ENCODE peak calls at places on chromosomes 1 and 21, in six cellular contexts. I is right lobe of liver, O is MM.1S, K is transverse colon, P is testis, B is fibroblast of villous mesenchyme. L is an unnamed sample.

GRCh38 chr1:43405219-43405875 is 15.6 kb downstream of the SZT2 start:
- DNase-seq in K (no peak), O (no peak), P (peak; percentile 41), B (peak; percentile 97), I (no peak), L (no peak)

GRCh38 chr1:8962812-8963669 is 17.4 kb downstream of the CA6 start:
- DNase-seq in B (peak; percentile 37), P (peak; percentile 50), K (peak; percentile 51), O (peak; percentile 40), I (no peak), L (peak; percentile 81)

GRCh38 chr1:8089535-8090228 is 63.6 kb upstream of the ERRFI1 start:
- DNase-seq in P (no peak), B (peak; percentile 62), I (no peak), K (no peak), O (no peak), L (peak; percentile 26)

GRCh38 chr21:44713130-44713529 is 1.8 kb upstream of the TSPEAR start:
- DNase-seq in B (no peak), I (no peak), K (no peak), O (no peak), P (no peak), L (no peak)

GRCh38 chr1:150960646-150961045 is 14.0 kb downstream of the CERS2 start:
- DNase-seq in P (no peak), I (no peak), O (no peak), K (no peak), B (no peak), L (no peak)

GRCh38 chr1:159884296-159884695 is 15.7 kb downstream of the CFAP45 start:
- DNase-seq in P (no peak), O (no peak), B (no peak), I (no peak), K (no peak), L (no peak)

GRCh38 chr21:25999935-26000582 is 170.5 kb downstream of the APP start:
- DNase-seq in P (no peak), B (no peak), O (no peak), K (peak; percentile 42), I (no peak), L (no peak)

GRCh38 chr1:31376374-31377134 is 3.7 kb upstream of the FABP3 start:
- DNase-seq in B (peak; percentile 76), P (no peak), O (no peak), K (no peak), I (no peak), L (peak; percentile 50)

GRCh38 chr1:218439541-218440295 is 94.6 kb downstream of the TGFB2 start:
- DNase-seq in B (no peak), O (no peak), K (no peak), P (no peak), I (no peak), L (no peak)

GRCh38 chr1:199272690-199273089 is 633.9 kb downstream of the PTPRC start:
- DNase-seq in O (no peak), I (no peak), B (peak; percentile 87), K (no peak), P (no peak), L (peak; percentile 89)

GRCh38 chr1:11862890-11863289 is 4.1 kb upstream of the NPPB start:
- DNase-seq in K (no peak), P (no peak), B (no peak), I (no peak), O (no peak), L (peak; percentile 45)

GRCh38 chr1:210416049-210416448 is 87.3 kb downstream of the HHAT start:
- DNase-seq in O (no peak), P (no peak), I (no peak), B (no peak), K (no peak), L (no peak)

GRCh38 chr1:31955917-31956736 is 18.0 kb upstream of the PTP4A2 start:
- DNase-seq in O (peak; percentile 92), K (peak; percentile 86), B (peak; percentile 100), I (peak; percentile 57), P (peak; percentile 86), L (peak; percentile 99)

GRCh38 chr1:62337785-62338631 is 18.8 kb upstream of the KANK4 start:
- DNase-seq in K (no peak), P (peak; percentile 50), I (no peak), O (no peak), B (no peak), L (no peak)

GRCh38 chr1:218303176-218303575 is 18.1 kb downstream of the RRP15 start:
- DNase-seq in P (no peak), B (no peak), K (no peak), O (no peak), I (no peak), L (no peak)

GRCh38 chr1:31904339-31905092 is 33.7 kb downstream of the PTP4A2 start:
- DNase-seq in I (no peak), P (no peak), O (no peak), K (no peak), B (peak; percentile 84), L (peak; percentile 74)

GRCh38 chr1:116722016-116722838 is 32.0 kb upstream of the CD2 start:
- DNase-seq in P (no peak), B (no peak), I (no peak), K (peak; percentile 27), O (no peak), L (peak; percentile 75)

GRCh38 chr1:30883389-30884172 is 25.0 kb downstream of the SDC3 start:
- DNase-seq in B (no peak), K (no peak), P (no peak), O (no peak), I (no peak), L (no peak)

GRCh38 chr1:109542657-109543056 is 3.0 kb downstream of the GPR61 start:
- DNase-seq in B (no peak), P (peak; percentile 11), O (no peak), I (no peak), K (no peak), L (no peak)

GRCh38 chr1:26574690-26575349 is 45.3 kb downstream of the RPS6KA1 start:
- DNase-seq in B (no peak), O (no peak), K (no peak), I (no peak), P (no peak), L (no peak)

GRCh38 chr1:217079579-217079978 is 356.4 kb upstream of the ESRRG start:
- DNase-seq in O (no peak), B (no peak), P (no peak), K (no peak), I (no peak), L (no peak)

GRCh38 chr1:65189716-65190115 is 41.7 kb downstream of the AK4 start:
- DNase-seq in K (no peak), O (no peak), B (peak; percentile 34), I (no peak), P (no peak), L (no peak)

GRCh38 chr1:24248859-24249258 is 61.8 kb upstream of the IFNLR1 start:
- DNase-seq in B (no peak), P (peak; percentile 18), O (no peak), K (no peak), I (no peak), L (no peak)

DNA sequence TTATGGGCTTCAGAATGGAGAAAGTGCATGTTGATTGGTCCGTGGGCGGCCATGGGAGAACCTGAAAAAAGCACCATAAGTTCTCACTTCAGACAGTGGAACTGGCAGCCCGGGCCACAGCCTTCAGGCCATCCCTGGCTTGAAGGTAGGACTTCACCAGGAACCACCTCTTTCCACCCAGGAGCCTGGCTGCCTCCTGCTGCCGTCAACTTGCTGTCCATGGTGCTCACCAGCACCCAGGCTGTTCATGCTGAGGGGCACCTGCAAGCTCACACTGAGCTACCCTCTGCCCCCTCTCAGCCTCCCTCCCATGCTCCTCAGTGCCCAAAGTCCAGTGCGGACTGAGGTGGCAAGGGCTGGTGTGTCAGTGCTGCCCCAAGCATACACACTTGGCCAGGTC is 12.9 kb upstream of the FNBP1L start:
- DNase-seq in O (no peak), I (no peak), P (no peak), K (no peak), B (no peak), L (no peak)
- TF ChIP-seq CTCF in O (no peak), I (no peak), P (no peak), K (no peak), B (no peak), L (no peak)

GRCh38 chr1:47703981-47704596 is 266.2 kb downstream of the FOXD2 start:
- DNase-seq in O (no peak), B (peak; percentile 12), P (no peak), I (no peak), K (no peak), L (peak; percentile 66)
- TF ChIP-seq CTCF in O (no peak), B (peak; percentile 17), P (no peak), I (no peak), K (no peak), L (peak; percentile 21)

GRCh38 chr1:2821970-2822620 is 20.6 kb upstream of the TTC34 start:
- DNase-seq in K (peak; percentile 32), P (peak; percentile 77), B (no peak), O (no peak), I (peak; percentile 56), L (no peak)
- TF ChIP-seq CTCF in K (peak; percentile 66), P (peak; percentile 74), B (no peak), O (peak; percentile 48), I (peak; percentile 80), L (no peak)

GRCh38 chr1:247833601-247834000 is 8.1 kb downstream of the OR11L1 start:
- DNase-seq in B (no peak), O (no peak), P (no peak), K (no peak), I (no peak), L (no peak)
- TF ChIP-seq CTCF in B (no peak), O (no peak), P (no peak), K (no peak), I (no peak), L (no peak)

GRCh38 chr1:33338495-33339211 is 17.8 kb upstream of the A3GALT2 start:
- DNase-seq in I (no peak), O (no peak), P (peak; percentile 79), K (peak; percentile 43), B (peak; percentile 99), L (peak; percentile 96)

GRCh38 chr1:33342041-33342723 is 21.3 kb upstream of the A3GALT2 start:
- DNase-seq in O (no peak), K (peak; percentile 77), P (peak; percentile 56), B (peak; percentile 99), I (peak; percentile 91), L (peak; percentile 93)

GRCh38 chr1:33341190-33341589 is 20.3 kb upstream of the A3GALT2 start:
- DNase-seq in K (no peak), P (no peak), B (peak; percentile 45), O (no peak), I (no peak), L (no peak)

GRCh38 chr1:33337994-33338494 is 17.1 kb upstream of the A3GALT2 start:
- DNase-seq in I (no peak), O (no peak), B (peak; percentile 91), P (no peak), K (no peak), L (no peak)

GRCh38 chr1:33339413-33339812 is 18.5 kb upstream of the A3GALT2 start:
- DNase-seq in P (peak; percentile 36), O (no peak), K (no peak), I (no peak), B (peak; percentile 37), L (peak; percentile 63)
- TF ChIP-seq CTCF in P (no peak), O (no peak), K (no peak), I (peak; percentile 22), B (peak; percentile 34), L (peak; percentile 5)